ENCODE peak calls at places on chromosomes 12 and 14, in nine cellular contexts. Q is HepG2, P is ovary, H is cardiac fibroblast, T is cardiac muscle cell, X is endodermal cell, B is OCI-LY7, Y is breast epithelium, E is AG04450. W is an unnamed sample.
A peak's percentile ranks its signal among the peaks of the same experiment; 100 is the strongest.

GRCh38 chr14:20415723-20416622 is 2.7 kb upstream of the TEP1 start:
- DNase-seq in Q (peak; percentile 69), P (peak; percentile 35), H (peak; percentile 70), T (peak; percentile 53), X (peak; percentile 65), B (peak; percentile 84), Y (no peak), E (peak; percentile 23), W (no peak)

GRCh38 chr14:90045608-90046007 is 16.2 kb upstream of the KCNK13 start:
- DNase-seq in Q (peak; percentile 53), P (no peak), H (no peak), T (peak; percentile 13), X (no peak), B (no peak), Y (no peak), E (no peak), W (no peak)

GRCh38 chr12:65605019-65605418 is 219.3 kb upstream of the HMGA2 start:
- DNase-seq in Q (no peak), P (no peak), H (peak; percentile 67), T (no peak), X (no peak), B (no peak), Y (no peak), E (no peak), W (no peak)

GRCh38 chr14:41604793-41605534 is 1.7 kb upstream of the LRFN5 start:
- DNase-seq in Q (no peak), P (peak; percentile 44), H (peak; percentile 79), T (peak; percentile 86), X (peak; percentile 94), B (no peak), Y (peak; percentile 51), E (peak; percentile 66), W (no peak)

GRCh38 chr12:122847516-122847836 is 12.2 kb downstream of the HIP1R start:
- DNase-seq in Q (no peak), P (no peak), H (no peak), T (no peak), X (no peak), B (no peak), Y (no peak), E (no peak), W (no peak)

GRCh38 chr14:50031534-50032313 is 84.6 kb downstream of the VCPKMT start:
- DNase-seq in Q (no peak), P (no peak), H (peak; percentile 27), T (no peak), X (no peak), B (no peak), Y (no peak), E (no peak), W (no peak)

GRCh38 chr12:66329941-66330340 is 27.6 kb downstream of the HELB start:
- DNase-seq in Q (no peak), P (no peak), H (peak; percentile 49), T (no peak), X (no peak), B (no peak), Y (no peak), E (no peak), W (no peak)

GRCh38 chr12:54411398-54412241 is 7.4 kb downstream of the ITGA5 start:
- DNase-seq in Q (no peak), P (no peak), H (peak; percentile 98), T (no peak), X (peak; percentile 73), B (peak; percentile 57), Y (no peak), E (peak; percentile 71), W (no peak)

GRCh38 chr12:71865166-71865713 is 25.7 kb downstream of the TBC1D15 start:
- DNase-seq in Q (no peak), P (no peak), H (peak; percentile 98), T (no peak), X (no peak), B (no peak), Y (no peak), E (peak; percentile 70), W (no peak)

GRCh38 chr12:109277899-109278762 is 31.0 kb downstream of the FOXN4 start:
- DNase-seq in Q (peak; percentile 97), P (peak; percentile 47), H (peak; percentile 22), T (no peak), X (no peak), B (no peak), Y (no peak), E (peak; percentile 13), W (no peak)

GRCh38 chr14:77140937-77141591 is 527 bp downstream of the ZDHHC22 start:
- DNase-seq in Q (no peak), P (no peak), H (peak; percentile 35), T (peak; percentile 85), X (peak; percentile 93), B (no peak), Y (no peak), E (no peak), W (no peak)

GRCh38 chr12:19744760-19745218 is 305.5 kb downstream of the AEBP2 start:
- DNase-seq in Q (no peak), P (no peak), H (peak; percentile 94), T (no peak), X (no peak), B (no peak), Y (no peak), E (peak; percentile 2), W (no peak)

GRCh38 chr14:80602931-80603330 is 338.6 kb downstream of the CEP128 start:
- DNase-seq in Q (no peak), P (no peak), H (no peak), T (no peak), X (no peak), B (no peak), Y (no peak), E (no peak), W (no peak)

GRCh38 chr12:31361730-31362114 is 35.8 kb upstream of the SINHCAF start:
- DNase-seq in Q (no peak), P (no peak), H (no peak), T (no peak), X (no peak), B (no peak), Y (no peak), E (no peak), W (no peak)
- H3K4me3 ChIP-seq in Q (peak overlapping the region; percentile 64), P (no peak overlapping the region), H (no peak overlapping the region), T (no peak overlapping the region), X (no peak overlapping the region), B (no peak overlapping the region), Y (no peak overlapping the region), E (no peak overlapping the region), W (no peak overlapping the region)

DNA sequence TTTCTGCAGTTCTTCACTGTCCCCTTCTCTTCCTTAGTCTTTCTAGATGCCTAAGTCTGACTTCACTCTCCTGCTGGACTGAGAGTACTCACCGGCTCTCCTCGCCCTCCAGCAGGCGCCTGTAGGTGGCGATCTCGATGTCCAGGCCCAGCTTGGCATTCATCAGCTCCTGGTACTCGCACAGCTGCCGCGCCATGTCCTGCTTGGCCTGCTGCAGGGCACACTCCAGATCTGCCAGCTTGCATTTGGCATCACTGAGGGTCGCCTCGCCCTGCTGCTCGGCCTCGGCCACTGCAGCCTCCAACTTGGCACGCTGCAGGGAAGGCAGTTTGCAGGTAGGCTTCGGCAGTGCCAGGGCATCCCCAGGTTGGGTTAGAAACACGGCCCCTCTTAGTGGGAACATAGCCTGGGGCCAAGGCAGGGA is 5.2 kb downstream of the KRT84 start:
- DNase-seq in Q (no peak), P (no peak), H (peak; percentile 52), T (peak; percentile 48), X (peak; percentile 91), B (no peak), Y (peak; percentile 62), E (no peak), W (no peak)
- TF ChIP-seq CTCF in Q (peak; percentile 56), P (no peak), H (peak; percentile 72), T (peak; percentile 75), X (peak; percentile 72), B (peak; percentile 72), Y (peak; percentile 35), E (peak; percentile 55), W (peak; percentile 58)

DNA sequence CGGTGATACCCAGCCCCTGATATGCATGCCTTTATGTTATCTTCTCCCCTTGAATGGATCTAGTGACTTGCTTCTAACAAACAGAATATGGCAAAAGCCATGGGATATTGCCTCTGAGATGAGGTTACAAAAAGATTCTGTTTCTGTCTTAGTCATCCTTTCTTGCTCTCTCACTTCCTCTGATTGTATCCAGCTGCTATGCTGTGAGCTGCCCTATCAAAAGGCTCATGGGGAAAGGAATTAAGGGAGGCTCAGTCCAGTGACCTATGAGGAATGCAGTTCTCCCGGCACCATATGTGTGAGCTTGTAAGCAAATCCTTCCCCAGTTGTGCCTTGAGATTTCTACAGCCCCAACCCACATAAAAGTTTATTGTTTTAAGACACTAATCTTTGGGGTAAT is 183.2 kb downstream of the KLHL28 start:
- DNase-seq in Q (no peak), P (no peak), H (peak; percentile 84), T (no peak), X (no peak), B (no peak), Y (no peak), E (peak; percentile 70), W (no peak)
- H3K4me3 ChIP-seq in Q (no peak overlapping the region), P (no peak overlapping the region), H (no peak overlapping the region), T (no peak overlapping the region), X (no peak overlapping the region), B (no peak overlapping the region), Y (no peak overlapping the region), E (no peak overlapping the region), W (no peak overlapping the region)

DNA sequence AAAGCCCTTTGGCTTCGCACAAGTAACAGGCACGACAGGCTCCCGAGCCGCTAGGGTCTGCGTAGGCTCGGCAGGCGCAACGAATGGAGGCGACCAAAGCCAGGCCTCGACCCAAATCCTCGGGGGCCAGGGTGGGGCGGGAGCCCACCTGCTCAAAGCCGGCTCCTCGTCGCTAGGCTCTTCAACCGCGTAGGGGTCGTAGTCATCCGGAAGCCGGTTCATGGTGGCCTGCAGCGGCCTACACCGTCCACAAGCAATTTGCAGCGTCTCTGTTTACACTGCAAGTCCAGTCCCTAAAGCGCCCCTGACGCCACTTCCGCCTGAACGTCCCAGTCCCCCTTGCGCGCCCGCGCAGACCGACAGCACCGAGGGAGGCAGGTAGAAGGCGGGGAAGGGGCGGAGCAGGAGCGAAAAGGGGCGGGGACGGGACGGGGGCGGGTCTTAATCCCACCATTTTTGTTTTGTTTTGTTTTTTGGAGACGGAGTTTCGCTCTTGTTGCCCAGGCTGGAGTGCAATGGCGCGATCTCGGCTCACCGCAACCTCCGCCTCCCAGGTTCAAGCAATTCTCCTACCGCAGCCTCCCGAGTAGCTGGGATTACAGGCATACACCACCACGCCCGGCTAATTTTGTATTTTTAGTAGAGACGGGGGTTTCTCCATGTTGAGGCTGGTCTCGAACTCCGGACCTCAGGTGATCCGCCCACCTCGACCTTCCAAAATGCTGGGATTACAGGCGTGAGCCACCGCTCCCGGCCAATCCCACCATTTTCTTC is at the start of gene EAPP:
- DNase-seq in Q (peak; percentile 100), P (peak; percentile 98), H (peak; percentile 98), T (peak; percentile 98), X (peak; percentile 99), B (peak; percentile 96), Y (peak; percentile 98), E (peak; percentile 91), W (peak; percentile 91)
- TF ChIP-seq CTCF in Q (peak; percentile 51), P (no peak), H (no peak), T (no peak), X (no peak), B (no peak), Y (no peak), E (no peak), W (no peak)